ENCODE peak calls at places on chromosomes 12 and 14, in four cellular contexts. D is fibroblast of pulmonary artery; T is CD8-positive, alpha-beta T cell; O is epithelial cell of esophagus. F is an unnamed sample.

GRCh38 chr12:65518771-65519170 is 240.3 kb downstream of the MSRB3 start:
- DNase-seq in D (no peak), T (no peak), O (peak), F (peak)

GRCh38 chr14:45526715-45527549 is 273.9 kb upstream of the MIS18BP1 start:
- DNase-seq in D (no peak), T (no peak), O (peak), F (no peak)

GRCh38 chr12:94186461-94187237 is 38.3 kb downstream of the PLXNC1 start:
- DNase-seq in D (peak), T (no peak), O (no peak), F (no peak)

GRCh38 chr12:18383203-18383602 is 121.9 kb downstream of the PIK3C2G start:
- DNase-seq in D (peak), T (no peak), O (peak), F (peak)

GRCh38 chr12:13044002-13044858 is at the start of gene FAM234B:
- DNase-seq in D (peak), T (peak), O (peak), F (peak)

GRCh38 chr12:11581179-11581755 is 68.2 kb upstream of the ETV6 start:
- DNase-seq in D (peak), T (peak), O (peak), F (peak)

GRCh38 chr14:23694085-23694975 is 58.2 kb downstream of the DHRS2 start:
- DNase-seq in D (peak), T (no peak), O (peak), F (no peak)

GRCh38 chr12:75783093-75783877 is 248.3 kb downstream of the PHLDA1 start:
- DNase-seq in D (no peak), T (no peak), O (peak), F (peak)

GRCh38 chr12:57080855-57081254 is 2.3 kb upstream of the NEMP1 start:
- DNase-seq in D (no peak), T (no peak), O (no peak), F (no peak)

DNA sequence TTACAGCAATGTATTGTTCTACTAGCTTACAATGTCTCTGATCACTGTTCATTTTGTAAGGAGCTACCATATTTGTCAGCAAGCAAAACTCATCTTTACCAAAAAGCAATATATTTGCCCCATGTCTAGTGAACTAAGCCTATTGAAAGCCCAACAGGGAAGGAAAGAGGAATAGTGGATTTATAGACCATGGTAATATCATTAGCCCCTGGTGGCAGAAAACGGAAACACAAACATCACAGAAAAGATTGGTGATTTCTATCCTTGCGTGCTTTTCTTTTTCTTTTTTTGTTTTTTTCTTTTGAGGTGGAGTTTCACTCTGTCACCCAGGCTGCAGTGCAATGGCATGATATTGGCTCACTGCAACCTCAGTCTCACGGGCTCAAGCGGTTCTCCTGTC is 1562.4 kb upstream of the TMEM132C start:
- DNase-seq in D (peak), T (no peak), O (no peak), F (no peak)
- TF ChIP-seq CTCF in D (peak), T (no peak), O (no peak), F (peak)

GRCh38 chr14:96757456-96757855 is 39.7 kb upstream of the VRK1 start:
- DNase-seq in D (no peak), T (no peak), O (no peak), F (no peak)
- TF ChIP-seq CTCF in D (no peak), T (no peak), O (no peak), F (no peak)

GRCh38 chr12:123100882-123101281 is 50.0 kb downstream of the PITPNM2 start:
- DNase-seq in D (no peak), T (no peak), O (no peak), F (no peak)
- TF ChIP-seq CTCF in D (no peak), T (no peak), O (no peak), F (no peak)

GRCh38 chr12:4031703-4032291 is 158.6 kb upstream of the PARP11 start:
- DNase-seq in D (peak), T (no peak), O (peak), F (no peak)
- TF ChIP-seq CTCF in D (no peak), T (no peak), O (no peak), F (peak)

GRCh38 chr12:52119398-52120254 is 40.1 kb downstream of the SMIM41 start:
- DNase-seq in D (peak), T (peak), O (peak), F (no peak)
- TF ChIP-seq CTCF in D (peak), T (peak), O (peak), F (peak)

GRCh38 chr12:64077922-64078321 is 144.2 kb downstream of the KICS2 start:
- DNase-seq in D (peak), T (no peak), O (peak), F (peak)
- TF ChIP-seq CTCF in D (peak), T (no peak), O (peak), F (peak)

DNA sequence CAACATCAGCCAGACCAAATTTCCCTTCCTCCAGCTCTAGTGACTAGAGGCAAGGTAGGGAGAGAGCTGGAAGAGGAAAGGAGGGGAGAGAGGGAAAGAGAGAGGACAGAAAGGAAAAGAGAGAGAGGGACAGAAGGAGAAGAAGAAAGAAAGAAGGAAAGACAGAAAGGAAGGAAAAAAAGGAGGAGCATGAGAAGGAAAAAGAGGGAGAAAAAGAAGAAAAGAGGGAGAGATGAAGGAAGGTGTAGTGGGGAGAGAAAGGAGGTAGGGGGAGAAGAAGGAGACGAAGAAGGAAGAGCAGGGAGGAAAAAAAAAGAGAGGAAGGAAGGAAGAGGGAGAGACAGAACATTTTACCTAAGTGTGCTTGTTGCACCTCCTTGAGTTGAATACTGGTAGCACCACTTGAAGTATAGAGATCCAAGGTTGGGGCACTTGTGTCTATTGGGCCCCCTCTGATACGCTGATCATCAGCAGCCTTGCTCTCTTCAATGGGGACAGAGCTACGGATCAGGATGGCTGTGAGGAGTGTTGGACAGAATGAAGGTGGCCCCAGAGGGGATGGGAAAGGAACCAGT is 232.5 kb downstream of the SUDS3 start:
- DNase-seq in D (no peak), T (no peak), O (no peak), F (no peak)
- TF ChIP-seq CTCF in D (no peak), T (no peak), O (no peak), F (no peak)

F was measured in HFFc6.